ENCODE peak calls at places on chromosomes 2 and 18, in six cellular contexts. One of them, this sample, is unnamed.

GRCh38 chr2:46535360-46535759 is 56.0 kb downstream of the TMEM247 start:
- DNase-seq in fibroblast of lung: no peak
- DNase-seq in CD4-positive, alpha-beta T cell: no peak
- DNase-seq in activated effector memory CD4-positive, alpha-beta T cell treated with anti-CD3 and anti-CD28 coated beads, Interleukin-2, amount 50 U/mL, for 16 hours: peak; percentile 69
- DNase-seq in Caki2: no peak
- DNase-seq in G401: no peak
- DNase-seq in this sample: no peak

GRCh38 chr18:58135806-58136331 is 91.8 kb downstream of the NEDD4L start:
- DNase-seq in CD4-positive, alpha-beta T cell: no peak
- DNase-seq in activated effector memory CD4-positive, alpha-beta T cell treated with anti-CD3 and anti-CD28 coated beads, Interleukin-2, amount 50 U/mL, for 16 hours: peak; percentile 74
- DNase-seq in G401: peak; percentile 66
- DNase-seq in fibroblast of lung: peak; percentile 54
- DNase-seq in Caki2: peak; percentile 49
- DNase-seq in this sample: peak; percentile 68

GRCh38 chr2:36352024-36352398 is 3.6 kb upstream of the CRIM1 start:
- DNase-seq in activated effector memory CD4-positive, alpha-beta T cell treated with anti-CD3 and anti-CD28 coated beads, Interleukin-2, amount 50 U/mL, for 16 hours: no peak
- DNase-seq in CD4-positive, alpha-beta T cell: no peak
- DNase-seq in fibroblast of lung: peak; percentile 48
- DNase-seq in Caki2: peak; percentile 44
- DNase-seq in G401: peak; percentile 78
- DNase-seq in this sample: peak; percentile 80

GRCh38 chr2:2828774-2829368 is 497.8 kb upstream of the MYT1L start:
- DNase-seq in activated effector memory CD4-positive, alpha-beta T cell treated with anti-CD3 and anti-CD28 coated beads, Interleukin-2, amount 50 U/mL, for 16 hours: no peak
- DNase-seq in CD4-positive, alpha-beta T cell: no peak
- DNase-seq in G401: peak; percentile 31
- DNase-seq in fibroblast of lung: no peak
- DNase-seq in Caki2: no peak
- DNase-seq in this sample: no peak

GRCh38 chr2:238339814-238340213 is 19.5 kb downstream of the TRAF3IP1 start:
- DNase-seq in activated effector memory CD4-positive, alpha-beta T cell treated with anti-CD3 and anti-CD28 coated beads, Interleukin-2, amount 50 U/mL, for 16 hours: no peak
- DNase-seq in fibroblast of lung: no peak
- DNase-seq in G401: no peak
- DNase-seq in CD4-positive, alpha-beta T cell: no peak
- DNase-seq in Caki2: no peak
- DNase-seq in this sample: no peak

GRCh38 chr2:184685999-184686841 is 87.9 kb downstream of the ZNF804A start:
- DNase-seq in CD4-positive, alpha-beta T cell: no peak
- DNase-seq in G401: no peak
- DNase-seq in activated effector memory CD4-positive, alpha-beta T cell treated with anti-CD3 and anti-CD28 coated beads, Interleukin-2, amount 50 U/mL, for 16 hours: no peak
- DNase-seq in fibroblast of lung: peak; percentile 67
- DNase-seq in Caki2: peak; percentile 34
- DNase-seq in this sample: no peak

GRCh38 chr2:39469807-39470206 is 32.7 kb upstream of the MAP4K3 start:
- DNase-seq in G401: peak; percentile 34
- DNase-seq in Caki2: no peak
- DNase-seq in CD4-positive, alpha-beta T cell: no peak
- DNase-seq in fibroblast of lung: peak; percentile 85
- DNase-seq in activated effector memory CD4-positive, alpha-beta T cell treated with anti-CD3 and anti-CD28 coated beads, Interleukin-2, amount 50 U/mL, for 16 hours: no peak
- DNase-seq in this sample: peak; percentile 28

GRCh38 chr2:231970461-231970860 is 8.9 kb downstream of the DIS3L2 start:
- DNase-seq in G401: no peak
- DNase-seq in CD4-positive, alpha-beta T cell: no peak
- DNase-seq in fibroblast of lung: peak; percentile 23
- DNase-seq in Caki2: no peak
- DNase-seq in activated effector memory CD4-positive, alpha-beta T cell treated with anti-CD3 and anti-CD28 coated beads, Interleukin-2, amount 50 U/mL, for 16 hours: no peak
- DNase-seq in this sample: no peak

GRCh38 chr2:30869988-30870387 is 62.7 kb upstream of the CAPN13 start:
- DNase-seq in G401: no peak
- DNase-seq in Caki2: no peak
- DNase-seq in CD4-positive, alpha-beta T cell: no peak
- DNase-seq in activated effector memory CD4-positive, alpha-beta T cell treated with anti-CD3 and anti-CD28 coated beads, Interleukin-2, amount 50 U/mL, for 16 hours: no peak
- DNase-seq in fibroblast of lung: no peak
- DNase-seq in this sample: no peak

GRCh38 chr2:69340101-69340775 is 46.8 kb downstream of the GFPT1 start:
- DNase-seq in CD4-positive, alpha-beta T cell: no peak
- DNase-seq in activated effector memory CD4-positive, alpha-beta T cell treated with anti-CD3 and anti-CD28 coated beads, Interleukin-2, amount 50 U/mL, for 16 hours: no peak
- DNase-seq in G401: no peak
- DNase-seq in Caki2: no peak
- DNase-seq in fibroblast of lung: peak; percentile 61
- DNase-seq in this sample: no peak

GRCh38 chr2:238504181-238504711 is 77.5 kb downstream of the ASB1 start:
- DNase-seq in fibroblast of lung: no peak
- DNase-seq in G401: no peak
- DNase-seq in CD4-positive, alpha-beta T cell: no peak
- DNase-seq in Caki2: no peak
- DNase-seq in activated effector memory CD4-positive, alpha-beta T cell treated with anti-CD3 and anti-CD28 coated beads, Interleukin-2, amount 50 U/mL, for 16 hours: peak; percentile 52
- DNase-seq in this sample: no peak

GRCh38 chr2:175743020-175743419 is 259.0 kb downstream of the LNPK start:
- DNase-seq in G401: no peak
- DNase-seq in activated effector memory CD4-positive, alpha-beta T cell treated with anti-CD3 and anti-CD28 coated beads, Interleukin-2, amount 50 U/mL, for 16 hours: no peak
- DNase-seq in fibroblast of lung: peak; percentile 33
- DNase-seq in CD4-positive, alpha-beta T cell: no peak
- DNase-seq in Caki2: no peak
- DNase-seq in this sample: no peak

GRCh38 chr18:70337139-70337972 is 48.5 kb downstream of the SOCS6 start:
- DNase-seq in activated effector memory CD4-positive, alpha-beta T cell treated with anti-CD3 and anti-CD28 coated beads, Interleukin-2, amount 50 U/mL, for 16 hours: no peak
- DNase-seq in CD4-positive, alpha-beta T cell: no peak
- DNase-seq in fibroblast of lung: peak; percentile 92
- DNase-seq in G401: no peak
- DNase-seq in Caki2: peak; percentile 60
- DNase-seq in this sample: no peak

GRCh38 chr2:138185827-138186226 is 221.6 kb downstream of the HNMT start:
- DNase-seq in CD4-positive, alpha-beta T cell: no peak
- DNase-seq in activated effector memory CD4-positive, alpha-beta T cell treated with anti-CD3 and anti-CD28 coated beads, Interleukin-2, amount 50 U/mL, for 16 hours: no peak
- DNase-seq in Caki2: no peak
- DNase-seq in fibroblast of lung: no peak
- DNase-seq in G401: no peak
- DNase-seq in this sample: no peak

GRCh38 chr2:68750592-68751396 is 16.2 kb downstream of the ARHGAP25 start:
- DNase-seq in CD4-positive, alpha-beta T cell: no peak
- DNase-seq in activated effector memory CD4-positive, alpha-beta T cell treated with anti-CD3 and anti-CD28 coated beads, Interleukin-2, amount 50 U/mL, for 16 hours: no peak
- DNase-seq in Caki2: no peak
- DNase-seq in fibroblast of lung: no peak
- DNase-seq in G401: no peak
- DNase-seq in this sample: no peak

GRCh38 chr18:23542471-23542870 is 39.2 kb downstream of the RMC1 start:
- DNase-seq in fibroblast of lung: peak; percentile 74
- DNase-seq in CD4-positive, alpha-beta T cell: no peak
- DNase-seq in activated effector memory CD4-positive, alpha-beta T cell treated with anti-CD3 and anti-CD28 coated beads, Interleukin-2, amount 50 U/mL, for 16 hours: no peak
- DNase-seq in G401: no peak
- DNase-seq in Caki2: no peak
- DNase-seq in this sample: no peak

GRCh38 chr2:19682493-19682892 is 219.3 kb downstream of the TTC32 start:
- DNase-seq in Caki2: peak; percentile 86
- DNase-seq in CD4-positive, alpha-beta T cell: no peak
- DNase-seq in activated effector memory CD4-positive, alpha-beta T cell treated with anti-CD3 and anti-CD28 coated beads, Interleukin-2, amount 50 U/mL, for 16 hours: no peak
- DNase-seq in fibroblast of lung: no peak
- DNase-seq in G401: no peak
- DNase-seq in this sample: no peak

GRCh38 chr2:24317491-24317920 is 42.8 kb downstream of the ITSN2 start:
- DNase-seq in Caki2: no peak
- DNase-seq in CD4-positive, alpha-beta T cell: no peak
- DNase-seq in fibroblast of lung: no peak
- DNase-seq in G401: no peak
- DNase-seq in activated effector memory CD4-positive, alpha-beta T cell treated with anti-CD3 and anti-CD28 coated beads, Interleukin-2, amount 50 U/mL, for 16 hours: no peak
- DNase-seq in this sample: no peak

GRCh38 chr2:127217470-127218325 is 2.4 kb downstream of the CYP27C1 start:
- DNase-seq in G401: no peak
- DNase-seq in Caki2: peak; percentile 90
- DNase-seq in fibroblast of lung: peak; percentile 65
- DNase-seq in CD4-positive, alpha-beta T cell: no peak
- DNase-seq in activated effector memory CD4-positive, alpha-beta T cell treated with anti-CD3 and anti-CD28 coated beads, Interleukin-2, amount 50 U/mL, for 16 hours: no peak
- DNase-seq in this sample: no peak

GRCh38 chr2:55502590-55503141 is 16.9 kb upstream of the CFAP36 start:
- DNase-seq in activated effector memory CD4-positive, alpha-beta T cell treated with anti-CD3 and anti-CD28 coated beads, Interleukin-2, amount 50 U/mL, for 16 hours: no peak
- DNase-seq in G401: no peak
- DNase-seq in Caki2: no peak
- DNase-seq in CD4-positive, alpha-beta T cell: no peak
- DNase-seq in fibroblast of lung: no peak
- DNase-seq in this sample: no peak